ENCODE peak calls at places on chromosomes 3 and 15, in five cellular contexts. N, S, F, T and H are unnamed samples. For H3K36me3, the result is how much of the 10 kb centered on the place peaks cover.

GRCh38 chr3:23920151-23920655 is 3.3 kb downstream of the RPL15 start:
- DNase-seq in N (no peak), S (no peak), F (no peak), T (no peak), H (no peak)

GRCh38 chr3:73108750-73109149 is 47.3 kb downstream of the EBLN2 start:
- DNase-seq in N (no peak), S (no peak), F (no peak), T (no peak), H (no peak)

GRCh38 chr3:194690501-194691372 is 5.1 kb downstream of the FAM43A start:
- DNase-seq in N (no peak), S (no peak), F (no peak), T (no peak), H (no peak)

GRCh38 chr15:92074646-92075045 is 221.1 kb downstream of the SLCO3A1 start:
- DNase-seq in N (no peak), S (no peak), F (no peak), T (no peak), H (no peak)

GRCh38 chr3:185270262-185270955 is 16.6 kb upstream of the EHHADH start:
- DNase-seq in N (no peak), S (no peak), F (no peak), T (no peak), H (no peak)

GRCh38 chr3:171156455-171157005 is 130.0 kb upstream of the SLC2A2 start:
- DNase-seq in N (no peak), S (no peak), F (no peak), T (no peak), H (no peak)

GRCh38 chr3:67291287-67292252 is 293.5 kb downstream of the KBTBD8 start:
- DNase-seq in N (no peak), S (no peak), F (no peak), T (no peak), H (no peak)

GRCh38 chr3:18891641-18892040 is 256.7 kb upstream of the KCNH8 start:
- DNase-seq in N (no peak), S (no peak), F (no peak), T (no peak), H (no peak)

GRCh38 chr3:30625541-30626438 is 19.4 kb downstream of the TGFBR2 start:
- DNase-seq in N (no peak), S (no peak), F (no peak), T (no peak), H (no peak)

GRCh38 chr3:5278666-5279065 is 91.2 kb downstream of the EDEM1 start:
- DNase-seq in N (no peak), S (no peak), F (no peak), T (no peak), H (no peak)

GRCh38 chr15:100732359-100733055 is 130.1 kb downstream of the ASB7 start:
- DNase-seq in N (no peak), S (no peak), F (no peak), T (no peak), H (no peak)

GRCh38 chr3:30668051-30668609 is 61.7 kb downstream of the TGFBR2 start:
- DNase-seq in N (no peak), S (no peak), F (no peak), T (no peak), H (no peak)

DNA sequence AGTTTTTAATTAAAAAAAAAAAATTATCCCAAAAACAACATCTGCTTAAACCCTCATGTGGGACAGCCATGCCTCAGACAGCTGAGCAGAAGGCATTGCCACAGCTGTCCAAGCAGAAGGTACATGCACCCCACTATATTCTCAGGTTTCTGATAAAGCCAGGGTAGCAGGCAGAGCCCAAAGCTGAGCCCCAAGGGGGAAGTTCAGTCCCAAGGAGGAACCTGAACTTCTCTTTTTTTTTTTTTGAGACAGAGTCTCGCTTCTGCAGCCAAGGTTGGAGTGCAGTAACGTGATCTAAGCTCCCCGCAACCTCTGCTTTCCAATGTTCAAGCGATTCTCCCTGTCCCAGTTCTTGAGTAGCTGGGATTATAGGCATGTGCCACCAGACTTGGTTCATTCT is 33.2 kb downstream of the MKRN2 start:
- DNase-seq in N (no peak), S (no peak), F (no peak), T (no peak), H (no peak)
- H3K36me3 ChIP-seq in N (under half), S (half or more), F (under half), T (half or more), H (half or more)

GRCh38 chr3:16377847-16378302 is 112.9 kb downstream of the OXNAD1 start:
- DNase-seq in N (no peak), S (no peak), F (no peak), T (no peak), H (no peak)
- H3K36me3 ChIP-seq in N (under half), S (under half), F (under half), T (under half), H (under half)

DNA sequence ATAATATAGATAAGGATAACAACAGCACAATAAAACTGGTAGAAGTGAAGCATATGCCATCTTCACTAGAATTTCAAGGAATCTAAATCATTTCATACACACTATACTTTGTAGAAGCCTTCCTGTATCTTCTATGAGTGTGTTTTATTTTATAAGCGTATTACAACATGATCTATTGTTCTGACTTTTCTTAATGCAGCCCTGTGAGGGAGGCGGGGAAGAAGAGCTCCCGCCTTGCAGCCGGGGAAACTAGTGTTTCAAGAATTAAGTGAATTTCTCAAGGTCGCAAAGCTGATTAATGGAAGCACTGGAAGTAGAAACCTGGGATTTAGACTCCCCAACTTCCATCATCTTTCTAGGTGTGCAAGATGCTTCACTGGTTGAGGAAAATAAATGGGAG is 33.0 kb downstream of the VGLL4 start:
- DNase-seq in N (no peak), S (no peak), F (no peak), T (no peak), H (no peak)
- H3K36me3 ChIP-seq in N (under half), S (under half), F (under half), T (under half), H (under half)

DNA sequence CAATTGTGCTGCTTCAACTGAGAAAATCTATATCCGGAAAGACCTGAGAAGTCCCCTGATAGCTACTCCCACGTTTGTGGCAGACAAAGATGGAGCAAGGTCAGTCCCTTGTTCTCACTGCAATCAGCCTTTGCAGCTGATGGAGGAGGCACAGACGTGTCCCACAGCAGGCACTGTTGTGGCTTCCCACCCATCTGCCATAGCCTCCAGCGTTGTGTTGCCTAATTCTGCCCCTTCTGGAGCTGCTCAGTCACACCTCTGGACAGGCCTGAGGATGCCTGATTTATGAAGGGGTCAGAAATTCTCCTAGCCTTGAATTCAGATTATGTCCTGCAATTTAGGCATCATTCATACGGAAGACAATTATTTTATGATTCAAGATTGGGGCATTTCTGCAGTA is 41.9 kb downstream of the MRPS25 start:
- DNase-seq in N (no peak), S (no peak), F (no peak), T (no peak), H (no peak)
- H3K36me3 ChIP-seq in N (under half), S (half or more), F (under half), T (under half), H (under half)

DNA sequence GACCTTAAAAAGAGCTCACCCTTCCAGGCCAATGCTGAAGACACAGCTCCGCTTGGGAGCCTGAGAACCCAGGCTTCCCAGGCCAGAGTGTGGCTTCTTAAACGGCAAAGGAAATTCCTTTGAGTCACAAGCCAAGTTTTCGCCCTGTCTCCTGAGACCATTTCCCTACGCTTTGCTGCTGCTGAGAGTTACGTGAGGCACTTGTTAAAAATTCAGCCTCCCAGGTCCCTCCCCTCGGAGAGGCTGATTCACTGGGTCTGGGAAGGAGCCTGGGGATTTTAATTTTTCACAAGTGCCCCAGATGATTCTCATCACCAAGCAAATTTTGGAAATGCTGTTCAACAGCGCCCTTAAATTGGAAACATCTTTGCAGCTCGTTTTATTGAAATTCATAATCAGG is 25.5 kb downstream of the RLBP1 start:
- DNase-seq in N (no peak), S (no peak), F (no peak), T (no peak), H (no peak)
- H3K36me3 ChIP-seq in N (under half), S (under half), F (under half), T (under half), H (under half)

GRCh38 chr15:79496838-79497237 is 64.7 kb downstream of the MINAR1 start:
- DNase-seq in N (no peak), S (no peak), F (no peak), T (no peak), H (no peak)
- H3K36me3 ChIP-seq in N (under half), S (under half), F (under half), T (under half), H (under half)

GRCh38 chr3:48684054-48684349 is 1.7 kb downstream of the NCKIPSD start:
- DNase-seq in N (no peak), S (no peak), F (no peak), T (no peak), H (no peak)
- H3K36me3 ChIP-seq in N (under half), S (under half), F (under half), T (under half), H (under half)